ENCODE peak calls at places on chromosomes 3 and 15, in four cellular contexts. One of them, this sample, is unnamed.

GRCh38 chr3:174191380-174191779 is 667.8 kb upstream of the NAALADL2 start:
- DNase-seq in HepG2: no peak
- DNase-seq in GM12878: peak
- DNase-seq in H1: no peak
- DNase-seq in this sample: no peak

GRCh38 chr3:112001516-112001915 is 2.8 kb downstream of the TAGLN3 start:
- DNase-seq in HepG2: no peak
- DNase-seq in H1: no peak
- DNase-seq in GM12878: no peak
- DNase-seq in this sample: no peak

GRCh38 chr3:98574157-98574556 is 19.3 kb downstream of the CPOX start:
- DNase-seq in HepG2: no peak
- DNase-seq in H1: no peak
- DNase-seq in GM12878: no peak
- DNase-seq in this sample: no peak

GRCh38 chr3:134667461-134667860 is 16.6 kb upstream of the KY start:
- DNase-seq in HepG2: no peak
- DNase-seq in GM12878: no peak
- DNase-seq in H1: no peak
- DNase-seq in this sample: no peak

GRCh38 chr15:87033056-87033455 is 953.4 kb downstream of the AGBL1 start:
- DNase-seq in HepG2: no peak
- DNase-seq in GM12878: no peak
- DNase-seq in H1: no peak
- DNase-seq in this sample: no peak

GRCh38 chr3:110193114-110193513 is 855.8 kb upstream of the DPPA4 start:
- DNase-seq in HepG2: no peak
- DNase-seq in H1: no peak
- DNase-seq in GM12878: no peak
- DNase-seq in this sample: no peak

GRCh38 chr15:100663066-100663465 is 60.7 kb downstream of the ASB7 start:
- DNase-seq in H1: peak
- DNase-seq in GM12878: no peak
- DNase-seq in HepG2: no peak
- DNase-seq in this sample: peak

GRCh38 chr3:152120606-152121291 is 148.0 kb upstream of the MBNL1 start:
- DNase-seq in GM12878: no peak
- DNase-seq in H1: no peak
- DNase-seq in HepG2: no peak
- DNase-seq in this sample: no peak

GRCh38 chr3:126525853-126526667 is 2.1 kb downstream of the CHST13 start:
- DNase-seq in GM12878: no peak
- DNase-seq in HepG2: no peak
- DNase-seq in H1: no peak
- DNase-seq in this sample: no peak

GRCh38 chr3:119346076-119346496 is 51.9 kb downstream of the ARHGAP31 start:
- DNase-seq in GM12878: no peak
- DNase-seq in HepG2: no peak
- DNase-seq in H1: no peak
- DNase-seq in this sample: no peak

GRCh38 chr15:87115795-87116194 is 1036.1 kb downstream of the AGBL1 start:
- DNase-seq in HepG2: no peak
- DNase-seq in GM12878: no peak
- DNase-seq in H1: no peak
- DNase-seq in this sample: no peak

GRCh38 chr3:122576174-122576940 is 1.1 kb upstream of the PARP15 start:
- DNase-seq in GM12878: peak
- DNase-seq in H1: no peak
- DNase-seq in HepG2: no peak
- DNase-seq in this sample: no peak

GRCh38 chr15:70199601-70200000 is 101.9 kb upstream of the TLE3 start:
- DNase-seq in H1: no peak
- DNase-seq in GM12878: no peak
- DNase-seq in HepG2: no peak
- DNase-seq in this sample: no peak

GRCh38 chr3:108485146-108485545 is 25.2 kb downstream of the MYH15 start:
- DNase-seq in GM12878: no peak
- DNase-seq in H1: peak
- DNase-seq in HepG2: no peak
- DNase-seq in this sample: peak

GRCh38 chr3:16810593-16811367 is 74.0 kb upstream of the PLCL2 start:
- DNase-seq in GM12878: no peak
- DNase-seq in HepG2: no peak
- DNase-seq in H1: no peak
- DNase-seq in this sample: no peak

GRCh38 chr3:176939022-176939817 is 258.1 kb downstream of the TBL1XR1 start:
- DNase-seq in HepG2: peak
- DNase-seq in GM12878: peak
- DNase-seq in H1: no peak
- DNase-seq in this sample: peak

GRCh38 chr15:74955017-74955416 is 1.6 kb downstream of the RPP25 start:
- DNase-seq in H1: no peak
- DNase-seq in GM12878: no peak
- DNase-seq in HepG2: no peak
- DNase-seq in this sample: no peak

GRCh38 chr15:55247766-55248427 is 41.7 kb downstream of the RAB27A start:
- DNase-seq in HepG2: no peak
- DNase-seq in GM12878: no peak
- DNase-seq in H1: no peak
- DNase-seq in this sample: no peak

GRCh38 chr3:123397921-123398785 is 50.7 kb downstream of the ADCY5 start:
- DNase-seq in HepG2: no peak
- DNase-seq in H1: no peak
- DNase-seq in GM12878: no peak
- DNase-seq in this sample: no peak

GRCh38 chr3:55521086-55522060 is 34.3 kb upstream of the WNT5A start:
- DNase-seq in GM12878: no peak
- DNase-seq in H1: no peak
- DNase-seq in HepG2: no peak
- DNase-seq in this sample: no peak

GRCh38 chr15:65868546-65869126 is 655 bp upstream of the RAB11A start:
- DNase-seq in GM12878: no peak
- DNase-seq in HepG2: no peak
- DNase-seq in H1: no peak
- DNase-seq in this sample: no peak

GRCh38 chr3:10006762-10007090 is 19.5 kb upstream of the FANCD2 start:
- DNase-seq in GM12878: no peak
- DNase-seq in HepG2: no peak
- DNase-seq in H1: no peak
- DNase-seq in this sample: no peak

GRCh38 chr15:88036154-88036839 is 220.2 kb downstream of the NTRK3 start:
- DNase-seq in HepG2: no peak
- DNase-seq in H1: no peak
- DNase-seq in GM12878: no peak
- DNase-seq in this sample: peak

GRCh38 chr3:10322355-10322715 is 1.4 kb upstream of the SEC13 start:
- DNase-seq in H1: no peak
- DNase-seq in GM12878: no peak
- DNase-seq in HepG2: no peak
- DNase-seq in this sample: no peak

GRCh38 chr15:46277994-46278885 is 643.4 kb downstream of the SQOR start:
- DNase-seq in HepG2: no peak
- DNase-seq in H1: no peak
- DNase-seq in GM12878: no peak
- DNase-seq in this sample: no peak

GRCh38 chr15:100307241-100307855 is 34.4 kb downstream of the ADAMTS17 start:
- DNase-seq in HepG2: no peak
- DNase-seq in GM12878: no peak
- DNase-seq in H1: no peak
- DNase-seq in this sample: no peak

GRCh38 chr3:2098398-2099027 is at the start of gene CNTN4:
- DNase-seq in GM12878: no peak
- DNase-seq in H1: peak
- DNase-seq in HepG2: peak
- DNase-seq in this sample: peak

DNA sequence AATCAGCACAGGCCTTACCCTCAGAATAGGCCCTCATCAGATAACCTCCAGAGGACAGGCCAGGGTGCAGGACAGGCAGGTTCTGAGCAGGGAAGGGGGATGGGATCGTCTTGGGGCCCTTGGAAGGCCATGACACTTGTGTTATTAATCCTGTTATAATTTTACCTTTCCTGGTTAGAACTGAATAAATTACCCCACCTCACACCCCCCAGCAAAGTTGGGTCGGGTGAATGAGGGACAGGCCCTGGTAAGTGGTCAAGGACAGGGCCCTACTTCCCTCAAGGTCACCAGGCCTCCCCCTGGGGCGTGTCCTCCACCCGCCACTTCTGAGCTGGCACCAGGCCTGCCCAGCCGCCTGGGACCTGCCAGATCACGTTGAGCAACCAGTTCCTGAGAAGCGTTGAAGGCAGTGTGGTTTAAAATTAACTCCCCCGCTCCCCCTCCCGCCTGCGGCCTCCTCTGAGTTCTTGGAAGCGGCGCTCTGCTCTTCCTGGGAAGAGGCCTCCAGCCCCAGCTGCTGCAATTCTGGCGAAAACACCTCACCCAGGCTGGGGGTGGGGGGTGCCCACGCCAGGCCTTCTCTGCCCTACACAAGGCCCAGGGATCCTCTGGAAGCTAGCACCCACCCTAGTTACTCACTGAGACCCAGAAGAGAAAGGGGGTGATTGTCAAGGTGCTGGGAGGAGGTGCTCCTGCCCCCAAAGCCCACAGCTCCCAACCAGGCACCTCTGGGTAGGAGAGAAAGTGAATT is 10.6 kb downstream of the CISH start:
- DNase-seq in GM12878: no peak
- DNase-seq in HepG2: peak
- DNase-seq in H1: no peak
- DNase-seq in this sample: no peak
- TF ChIP-seq SUZ12 in GM12878: no peak
- TF ChIP-seq SUZ12 in HepG2: no peak
- TF ChIP-seq SUZ12 in H1: no peak
- TF ChIP-seq SUZ12 in this sample: no peak

DNA sequence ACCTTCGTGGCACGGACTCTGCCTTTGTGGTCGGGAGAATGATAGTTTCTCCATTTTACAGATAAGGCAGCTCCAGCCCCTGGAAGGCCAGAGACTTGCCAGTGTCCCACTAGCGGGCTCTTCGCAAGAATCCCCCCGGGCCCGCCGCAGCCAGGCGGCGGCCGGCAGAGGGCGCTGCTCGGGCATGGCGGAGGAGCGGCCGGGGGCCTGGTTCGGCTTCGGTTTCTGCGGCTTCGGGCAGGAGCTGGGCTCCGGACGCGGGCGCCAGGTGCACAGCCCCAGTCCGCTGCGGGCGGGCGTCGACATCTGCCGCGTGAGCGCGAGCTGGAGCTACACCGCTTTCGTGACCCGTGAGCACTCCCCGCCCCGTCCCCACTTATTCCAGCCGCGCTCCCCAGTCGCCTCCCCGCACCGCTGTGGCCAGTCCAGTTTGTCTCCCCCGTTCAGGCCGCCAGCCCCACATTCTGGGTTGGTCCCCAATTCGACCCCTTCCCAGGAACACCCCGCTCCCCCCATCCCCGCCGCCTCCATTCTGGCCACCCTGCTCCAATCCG is 1.9 kb downstream of the RCCD1 start:
- DNase-seq in HepG2: no peak
- DNase-seq in GM12878: no peak
- DNase-seq in H1: no peak
- DNase-seq in this sample: peak
- H3K9ac ChIP-seq in HepG2: no peak
- H3K9ac ChIP-seq in GM12878: peak
- H3K9ac ChIP-seq in H1: peak
- H3K9ac ChIP-seq in this sample: peak

GRCh38 chr15:77768107-77768506 is 135.4 kb upstream of the LINGO1 start:
- DNase-seq in HepG2: no peak
- DNase-seq in GM12878: no peak
- DNase-seq in H1: no peak
- DNase-seq in this sample: no peak
- TF ChIP-seq SUZ12 in HepG2: no peak
- TF ChIP-seq SUZ12 in GM12878: no peak
- TF ChIP-seq SUZ12 in H1: no peak
- TF ChIP-seq SUZ12 in this sample: no peak

GRCh38 chr15:96348112-96349027 is 17.9 kb downstream of the NR2F2 start:
- DNase-seq in H1: no peak
- DNase-seq in GM12878: no peak
- DNase-seq in HepG2: no peak
- DNase-seq in this sample: no peak

GRCh38 chr15:96349034-96349932 is 18.8 kb downstream of the NR2F2 start:
- DNase-seq in HepG2: no peak
- DNase-seq in H1: no peak
- DNase-seq in GM12878: no peak
- DNase-seq in this sample: no peak

GRCh38 chr15:96346409-96346808 is 15.9 kb downstream of the NR2F2 start:
- DNase-seq in H1: no peak
- DNase-seq in GM12878: no peak
- DNase-seq in HepG2: no peak
- DNase-seq in this sample: no peak

GRCh38 chr15:96345560-96346389 is 15.3 kb downstream of the NR2F2 start:
- DNase-seq in H1: no peak
- DNase-seq in GM12878: no peak
- DNase-seq in HepG2: peak
- DNase-seq in this sample: no peak

DNA sequence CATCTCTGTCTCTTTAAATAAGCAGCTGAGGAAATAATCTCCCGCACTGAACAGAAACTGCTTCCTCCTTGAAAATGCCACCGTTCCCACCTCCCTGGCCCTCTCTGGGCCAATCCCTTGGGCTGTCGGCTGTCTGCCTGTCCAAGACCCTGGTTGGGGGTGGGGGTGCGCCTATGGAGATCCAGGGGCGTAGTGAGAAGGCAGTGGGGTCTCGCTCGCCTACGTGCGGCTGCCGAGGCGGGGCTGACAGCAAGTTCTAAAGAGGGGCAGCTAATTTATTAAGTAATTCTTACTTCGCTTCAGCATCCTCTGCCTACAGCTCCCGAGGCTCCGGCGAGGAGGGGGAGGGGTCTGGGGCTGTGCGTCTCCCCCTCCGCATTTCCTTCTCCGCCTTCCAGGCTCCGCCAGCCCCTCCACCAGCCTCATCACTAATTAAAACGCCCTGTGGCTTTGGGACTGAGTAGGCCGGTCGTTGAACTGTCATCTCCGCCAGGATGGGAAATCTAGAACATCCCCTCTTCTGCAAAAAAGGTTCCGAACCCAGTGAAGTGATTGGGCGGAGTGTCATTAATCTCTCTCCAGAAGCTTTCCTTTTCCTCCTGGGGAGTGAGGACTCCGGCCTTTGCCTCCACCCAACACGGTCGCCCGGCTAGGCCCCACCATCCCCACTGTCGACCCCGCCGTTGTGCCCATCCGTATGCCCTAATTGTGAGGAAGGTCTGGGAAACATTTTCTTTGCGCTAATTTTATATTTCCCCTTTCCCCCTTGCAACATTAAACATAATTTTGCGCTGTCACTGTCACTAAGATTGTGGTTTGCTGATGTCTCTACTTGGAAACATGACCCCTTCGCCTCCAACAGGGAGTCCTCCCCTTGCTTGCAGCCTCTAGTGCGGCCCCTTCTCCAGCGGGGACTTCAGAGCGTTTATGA is 16.9 kb downstream of the NR2F2 start:
- DNase-seq in HepG2: no peak
- DNase-seq in GM12878: no peak
- DNase-seq in H1: no peak
- DNase-seq in this sample: no peak
- H3K9ac ChIP-seq in HepG2: no peak
- H3K9ac ChIP-seq in GM12878: no peak
- H3K9ac ChIP-seq in H1: no peak
- H3K9ac ChIP-seq in this sample: no peak

This sample was measured in NT2/D1.